ENCODE peak calls at places on chromosomes 11 and 22, in nine cellular contexts. Z, B, P, L, N, Y, W, T and M are unnamed samples.

GRCh38 chr11:44731685-44732411 is 5.1 kb downstream of the TSPAN18 start:
- DNase-seq in Z (no peak), B (no peak), P (no peak), L (no peak), N (no peak), Y (no peak), W (no peak), T (no peak), M (no peak)

GRCh38 chr11:33157103-33158027 is 3.9 kb downstream of the CSTF3 start:
- DNase-seq in Z (no peak), B (no peak), P (no peak), L (no peak), N (no peak), Y (no peak), W (no peak), T (no peak), M (no peak)

GRCh38 chr22:26762503-26763170 is 105.2 kb downstream of the MIAT start:
- DNase-seq in Z (no peak), B (peak), P (no peak), L (no peak), N (no peak), Y (no peak), W (no peak), T (no peak), M (no peak)

GRCh38 chr11:69452589-69452988 is 28.9 kb upstream of the LINC01488 start:
- DNase-seq in Z (no peak), B (no peak), P (no peak), L (no peak), N (no peak), Y (no peak), W (no peak), T (no peak), M (no peak)

GRCh38 chr11:64131657-64132387 is 34.1 kb downstream of the MACROD1 start:
- DNase-seq in Z (no peak), B (no peak), P (no peak), L (no peak), N (no peak), Y (no peak), W (no peak), T (peak), M (no peak)

GRCh38 chr11:77668760-77669159 is 31.2 kb upstream of the CLNS1A start:
- DNase-seq in Z (no peak), B (peak), P (no peak), L (no peak), N (no peak), Y (no peak), W (no peak), T (no peak), M (no peak)

GRCh38 chr11:118632577-118633318 is 25.3 kb downstream of the PHLDB1 start:
- DNase-seq in Z (no peak), B (no peak), P (no peak), L (no peak), N (no peak), Y (no peak), W (no peak), T (no peak), M (no peak)

GRCh38 chr11:121359587-121359986 is 67.0 kb downstream of the SC5D start:
- DNase-seq in Z (no peak), B (no peak), P (no peak), L (no peak), N (no peak), Y (no peak), W (no peak), T (no peak), M (no peak)

GRCh38 chr11:108670381-108670930 is 5.6 kb downstream of the DDX10 start:
- DNase-seq in Z (no peak), B (no peak), P (no peak), L (no peak), N (no peak), Y (no peak), W (no peak), T (no peak), M (no peak)

GRCh38 chr11:124844664-124845079 is 20.6 kb upstream of the ROBO3 start:
- DNase-seq in Z (no peak), B (no peak), P (no peak), L (no peak), N (no peak), Y (no peak), W (no peak), T (no peak), M (no peak)

GRCh38 chr22:23075050-23075449 is 4.7 kb downstream of the GNAZ start:
- DNase-seq in Z (no peak), B (no peak), P (no peak), L (no peak), N (no peak), Y (no peak), W (no peak), T (peak), M (no peak)

GRCh38 chr22:37206118-37206840 is 6.0 kb downstream of the SSTR3 start:
- DNase-seq in Z (no peak), B (no peak), P (no peak), L (no peak), N (no peak), Y (no peak), W (no peak), T (peak), M (no peak)

GRCh38 chr11:103749158-103749557 is 287.3 kb upstream of the DDI1 start:
- DNase-seq in Z (no peak), B (peak), P (no peak), L (no peak), N (no peak), Y (no peak), W (no peak), T (no peak), M (peak)

GRCh38 chr11:117862019-117862725 is 14.3 kb downstream of the FXYD6 start:
- DNase-seq in Z (no peak), B (no peak), P (no peak), L (no peak), N (no peak), Y (no peak), W (no peak), T (no peak), M (no peak)

GRCh38 chr11:2211113-2211971 is 39.7 kb upstream of the TH start:
- DNase-seq in Z (peak), B (no peak), P (no peak), L (no peak), N (no peak), Y (no peak), W (no peak), T (no peak), M (no peak)

GRCh38 chr22:46923394-46923793 is 160.9 kb downstream of the TBC1D22A start:
- DNase-seq in Z (no peak), B (no peak), P (no peak), L (no peak), N (no peak), Y (no peak), W (no peak), T (no peak), M (no peak)

GRCh38 chr22:40414838-40415505 is 44.6 kb downstream of the SGSM3 start:
- DNase-seq in Z (no peak), B (no peak), P (peak), L (no peak), N (no peak), Y (no peak), W (no peak), T (peak), M (no peak)

GRCh38 chr11:69205929-69206612 is 50.3 kb downstream of the SMIM38 start:
- DNase-seq in Z (no peak), B (no peak), P (no peak), L (no peak), N (no peak), Y (no peak), W (no peak), T (no peak), M (no peak)

GRCh38 chr22:24926428-24926725 is 20.1 kb downstream of the LHFPL7 start:
- DNase-seq in Z (no peak), B (no peak), P (no peak), L (no peak), N (no peak), Y (peak), W (no peak), T (no peak), M (no peak)

GRCh38 chr22:47444746-47445065 is 682.3 kb downstream of the TBC1D22A start:
- DNase-seq in Z (no peak), B (no peak), P (no peak), L (no peak), N (no peak), Y (no peak), W (no peak), T (no peak), M (no peak)

GRCh38 chr11:128599729-128600128 is 12.4 kb upstream of the ETS1 start:
- DNase-seq in Z (no peak), B (peak), P (no peak), L (peak), N (no peak), Y (no peak), W (no peak), T (no peak), M (no peak)

GRCh38 chr11:109076870-109077269 is 345.1 kb upstream of the C11orf87 start:
- DNase-seq in Z (no peak), B (no peak), P (no peak), L (no peak), N (no peak), Y (no peak), W (no peak), T (no peak), M (no peak)